ENCODE peak calls at places on chromosomes 3 and 15, in seven cellular contexts. K is H1, I is IMR-90, R is mesendoderm, M is neuronal stem cell, X is mesenchymal stem cell, C is trophoblast cell. Y is an unnamed sample.

GRCh38 chr15:44812029-44812517 is 75.7 kb downstream of the TRIM69 start:
- DNase-seq in K (no peak), C (no peak), R (no peak), I (no peak), X (no peak), M (no peak), Y (no peak)

GRCh38 chr3:8869613-8870012 is 93.7 kb downstream of the RAD18 start:
- DNase-seq in X (peak; percentile 93), I (peak; percentile 99), K (no peak), M (peak; percentile 3), C (peak; percentile 82), R (peak; percentile 50), Y (no peak)

GRCh38 chr3:43531835-43532234 is 90.0 kb downstream of the ANO10 start:
- DNase-seq in M (no peak), K (no peak), R (no peak), C (no peak), I (peak; percentile 78), X (peak; percentile 20), Y (no peak)

GRCh38 chr3:72231439-72232196 is 446.7 kb upstream of the PROK2 start:
- DNase-seq in M (no peak), I (no peak), R (peak; percentile 30), C (no peak), K (no peak), X (no peak), Y (no peak)

GRCh38 chr3:58036287-58037032 is 28.2 kb downstream of the FLNB start:
- DNase-seq in K (no peak), I (no peak), X (no peak), R (no peak), C (no peak), M (no peak), Y (no peak)

GRCh38 chr3:108503722-108504121 is 6.7 kb downstream of the MYH15 start:
- DNase-seq in R (no peak), C (no peak), I (no peak), K (no peak), M (no peak), X (no peak), Y (no peak)

GRCh38 chr3:197674741-197675567 is 61.8 kb downstream of the RUBCN start:
- DNase-seq in K (no peak), C (no peak), M (no peak), R (no peak), X (no peak), I (no peak), Y (no peak)

GRCh38 chr3:193140381-193140780 is 100.6 kb upstream of the PLAAT1 start:
- DNase-seq in X (no peak), I (no peak), C (no peak), M (no peak), K (no peak), R (no peak), Y (no peak)

GRCh38 chr15:83283813-83284562 is 476 bp downstream of the BNC1 start:
- DNase-seq in X (peak; percentile 62), K (no peak), I (no peak), C (no peak), M (no peak), R (peak; percentile 13), Y (peak; percentile 33)

GRCh38 chr3:59001675-59002074 is 48.1 kb downstream of the CFAP20DC start:
- DNase-seq in C (no peak), K (no peak), R (no peak), M (no peak), X (no peak), I (no peak), Y (no peak)

GRCh38 chr3:122916084-122916483 is 111.5 kb downstream of the SEMA5B start:
- DNase-seq in R (no peak), I (no peak), K (no peak), C (no peak), X (no peak), M (no peak), Y (no peak)

GRCh38 chr3:141394560-141394959 is 26.3 kb downstream of the ZBTB38 start:
- DNase-seq in M (no peak), C (no peak), K (no peak), X (no peak), I (no peak), R (no peak), Y (no peak)

GRCh38 chr3:174681784-174682183 is 177.3 kb upstream of the NAALADL2 start:
- DNase-seq in K (no peak), M (no peak), I (no peak), R (no peak), C (no peak), X (no peak), Y (no peak)

GRCh38 chr3:106826861-106827311 is 550.4 kb upstream of the CCDC54 start:
- DNase-seq in I (no peak), X (peak; percentile 69), C (no peak), R (peak; percentile 55), M (no peak), K (no peak), Y (no peak)

GRCh38 chr3:105862217-105862616 is 6.6 kb downstream of the CBLB start:
- DNase-seq in K (no peak), M (no peak), I (no peak), X (no peak), R (no peak), C (no peak), Y (no peak)

GRCh38 chr15:95302809-95303208 is 1027.7 kb upstream of the NR2F2 start:
- DNase-seq in R (no peak), X (no peak), K (no peak), M (no peak), I (no peak), C (no peak), Y (no peak)

GRCh38 chr3:179512398-179512797 is 50.3 kb upstream of the ACTL6A start:
- DNase-seq in X (peak; percentile 4), R (no peak), M (no peak), K (no peak), I (no peak), C (no peak), Y (no peak)

GRCh38 chr3:72340476-72341379 is 507.5 kb downstream of the SHQ1 start:
- DNase-seq in K (no peak), R (no peak), C (no peak), X (peak; percentile 34), I (no peak), M (no peak), Y (no peak)

GRCh38 chr3:124172846-124173245 is 180.9 kb upstream of the ROPN1 start:
- DNase-seq in M (no peak), I (no peak), R (no peak), K (no peak), X (no peak), C (no peak), Y (no peak)

GRCh38 chr3:12832350-12833225 is 8.8 kb downstream of the RPL32 start:
- DNase-seq in M (no peak), I (no peak), R (no peak), K (no peak), X (no peak), C (no peak), Y (no peak)

GRCh38 chr15:25905140-25905539 is 42.0 kb upstream of the ATP10A start:
- DNase-seq in R (no peak), X (no peak), K (no peak), M (no peak), C (no peak), I (peak; percentile 88), Y (no peak)

GRCh38 chr3:152236741-152237140 is 32.0 kb upstream of the MBNL1 start:
- DNase-seq in I (peak; percentile 61), M (no peak), X (no peak), K (no peak), C (no peak), R (peak; percentile 9), Y (no peak)

GRCh38 chr15:62847900-62848489 is 194.6 kb upstream of the TPM1 start:
- DNase-seq in M (peak; percentile 32), X (peak; percentile 54), C (peak; percentile 59), I (peak; percentile 54), R (peak; percentile 71), K (peak; percentile 60), Y (peak; percentile 83)

GRCh38 chr15:46120713-46121112 is 485.9 kb downstream of the SQOR start:
- DNase-seq in X (no peak), I (no peak), M (no peak), C (no peak), R (no peak), K (no peak), Y (no peak)

GRCh38 chr3:136750209-136750921 is 1.8 kb downstream of the STAG1 start:
- DNase-seq in M (no peak), X (peak; percentile 29), K (no peak), I (no peak), C (no peak), R (no peak), Y (no peak)

GRCh38 chr3:28317438-28318022 is 31.0 kb upstream of the ZCWPW2 start:
- DNase-seq in I (peak; percentile 38), X (peak; percentile 46), M (peak; percentile 9), R (peak; percentile 62), K (no peak), C (no peak), Y (no peak)

GRCh38 chr3:72446406-72447058 is 401.7 kb downstream of the SHQ1 start:
- DNase-seq in C (peak; percentile 14), K (no peak), R (peak; percentile 81), X (peak; percentile 57), I (peak; percentile 18), M (no peak), Y (peak; percentile 33)

GRCh38 chr3:47910233-47910632 is 106.0 kb downstream of the MAP4 start:
- DNase-seq in X (no peak), M (no peak), I (no peak), R (no peak), C (no peak), K (no peak), Y (no peak)

GRCh38 chr15:23022156-23022555 is 17.2 kb downstream of the TUBGCP5 start:
- DNase-seq in R (no peak), C (no peak), I (no peak), K (no peak), M (no peak), X (no peak), Y (no peak)

GRCh38 chr3:24726423-24726822 is 231.8 kb upstream of the THRB start:
- DNase-seq in R (no peak), I (no peak), K (no peak), X (no peak), M (no peak), C (no peak), Y (no peak)
- H2BK5ac ChIP-seq in R (no peak overlapping the region), I (no peak overlapping the region), K (no peak overlapping the region), X (no peak overlapping the region), M (no peak overlapping the region), C (peak overlapping the region; percentile 94), Y (no peak overlapping the region)

GRCh38 chr15:92409521-92409920 is 15.8 kb downstream of the ST8SIA2 start:
- DNase-seq in R (peak; percentile 68), K (no peak), I (no peak), M (no peak), X (no peak), C (no peak), Y (no peak)
- H2BK5ac ChIP-seq in R (no peak overlapping the region), K (no peak overlapping the region), I (no peak overlapping the region), M (no peak overlapping the region), X (no peak overlapping the region), C (no peak overlapping the region), Y (no peak overlapping the region)

GRCh38 chr15:92399271-92399670 is 5.6 kb downstream of the ST8SIA2 start:
- DNase-seq in K (no peak), C (no peak), I (no peak), X (no peak), R (no peak), M (no peak), Y (no peak)
- H2BK5ac ChIP-seq in K (no peak overlapping the region), C (no peak overlapping the region), I (no peak overlapping the region), X (no peak overlapping the region), R (no peak overlapping the region), M (no peak overlapping the region), Y (no peak overlapping the region)

DNA sequence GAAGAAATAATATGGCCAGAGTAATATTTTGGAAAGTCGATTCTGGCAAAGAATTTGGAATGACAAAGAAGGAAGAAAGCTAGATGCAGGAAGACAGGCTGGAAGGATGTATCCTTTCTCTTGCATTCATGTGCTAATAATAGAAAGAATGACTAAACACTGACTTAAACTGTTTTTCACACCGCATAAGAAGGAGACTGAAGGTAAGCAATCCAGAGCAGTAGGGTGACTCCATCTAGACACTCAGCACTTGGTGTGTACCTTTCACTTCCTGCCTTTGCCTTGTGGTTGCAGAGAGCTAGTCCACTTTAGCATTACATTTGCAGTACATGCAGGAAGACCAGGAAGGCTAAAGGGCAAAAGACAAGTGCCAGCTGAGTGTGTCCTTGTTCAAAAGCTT is 234.6 kb downstream of the RBMS3 start:
- DNase-seq in R (peak; percentile 76), K (peak; percentile 23), C (no peak), M (no peak), X (peak; percentile 83), I (peak; percentile 83), Y (peak; percentile 31)
- H2BK5ac ChIP-seq in R (no peak overlapping the region), K (peak overlapping the region; percentile 54), C (no peak overlapping the region), M (no peak overlapping the region), X (no peak overlapping the region), I (peak overlapping the region; percentile 48), Y (no peak overlapping the region)

Y was measured in H9.